ENCODE peak calls at places on chromosomes 5 and 9, in nine cellular contexts. X is A549; Q is NCI-H1092; C is aorta; P is CD4-positive, CD25-positive, alpha-beta regulatory T cell; L is RPMI8226; N is RCC 7860; R is natural killer cell treated with Interleukin-12 subunit alpha and Interleukin-12 subunit beta and Interleukin-15 and Interleukin-18, amount 100 ng/mL, for 72 hours; W is kidney epithelial cell. T is an unnamed sample.

GRCh38 chr5:151461312-151461711 is 13.9 kb downstream of the SLC36A1 start:
- DNase-seq in W (no peak), R (no peak), P (no peak), C (no peak), L (no peak), X (no peak), N (no peak), Q (no peak), T (no peak)

GRCh38 chr5:10215366-10215765 is 34.3 kb downstream of the ATPSCKMT start:
- DNase-seq in C (no peak), X (no peak), R (no peak), N (no peak), W (no peak), Q (no peak), P (no peak), L (no peak), T (no peak)

GRCh38 chr9:27467486-27467885 is 56.6 kb upstream of the IFNK start:
- DNase-seq in R (no peak), Q (no peak), L (no peak), N (no peak), W (no peak), C (no peak), P (no peak), X (no peak), T (no peak)

GRCh38 chr5:76710991-76711390 is 4.9 kb upstream of the F2R start:
- DNase-seq in L (no peak), N (no peak), W (no peak), X (no peak), Q (no peak), C (no peak), P (peak), R (no peak), T (peak)

GRCh38 chr5:38051711-38052508 is 206.4 kb upstream of the EGFLAM start:
- DNase-seq in W (no peak), X (no peak), R (no peak), N (no peak), P (no peak), C (no peak), Q (no peak), L (no peak), T (no peak)

GRCh38 chr5:72510610-72511121 is 3.5 kb upstream of the ZNF366 start:
- DNase-seq in X (no peak), P (no peak), Q (no peak), C (peak), N (peak), R (no peak), W (no peak), L (no peak), T (peak)

GRCh38 chr5:134944630-134945029 is 23.1 kb upstream of the CATSPER3 start:
- DNase-seq in N (no peak), P (no peak), L (no peak), C (no peak), W (no peak), Q (no peak), R (no peak), X (no peak), T (peak)

GRCh38 chr5:371811-372555 is 50.5 kb downstream of the AHRR start:
- DNase-seq in R (peak), C (peak), N (no peak), X (no peak), Q (peak), W (no peak), L (no peak), P (no peak), T (peak)

GRCh38 chr9:85483214-85483613 is 258.5 kb downstream of the AGTPBP1 start:
- DNase-seq in C (no peak), X (peak), L (no peak), Q (no peak), W (no peak), N (no peak), P (no peak), R (no peak), T (peak)

GRCh38 chr5:157564149-157564711 is 11.3 kb downstream of the ADAM19 start:
- DNase-seq in P (no peak), W (no peak), Q (no peak), R (no peak), C (no peak), N (no peak), X (no peak), L (no peak), T (no peak)

GRCh38 chr9:35790385-35791291 is 753 bp upstream of the NPR2 start:
- DNase-seq in R (peak), L (peak), Q (peak), P (peak), X (peak), C (peak), N (peak), W (peak), T (peak)

GRCh38 chr5:58854396-58854795 is 271.5 kb downstream of the RAB3C start:
- DNase-seq in R (no peak), X (no peak), L (no peak), Q (no peak), W (no peak), N (no peak), C (no peak), P (no peak), T (no peak)

GRCh38 chr9:89421595-89421994 is 76.3 kb downstream of the SEMA4D start:
- DNase-seq in N (no peak), R (no peak), W (no peak), P (peak), X (no peak), L (no peak), C (no peak), Q (no peak), T (no peak)

T was measured in foreskin fibroblast.